ENCODE peak calls at places on chromosomes 1 and 21, in six cellular contexts. D is H1, Z is neuronal stem cell, L is H9, S is mesenchymal stem cell, G is trophoblast cell. J is an unnamed sample.

GRCh38 chr1:17957588-17958267 is 149.9 kb upstream of the IGSF21 start:
- DNase-seq in D (no peak), Z (no peak), L (no peak), S (no peak), G (no peak), J (no peak)

GRCh38 chr1:29651684-29652665 is 415.7 kb downstream of the PTPRU start:
- DNase-seq in D (no peak), Z (no peak), L (peak), S (no peak), G (no peak), J (no peak)

GRCh38 chr1:111735321-111735720 is 3.9 kb downstream of the INKA2 start:
- DNase-seq in D (no peak), Z (no peak), L (no peak), S (no peak), G (no peak), J (peak)

GRCh38 chr1:87421809-87422208 is 93.1 kb downstream of the LMO4 start:
- DNase-seq in D (no peak), Z (no peak), L (no peak), S (no peak), G (no peak), J (no peak)

GRCh38 chr1:32719681-32720275 is 17.2 kb upstream of the SYNC start:
- DNase-seq in D (no peak), Z (no peak), L (no peak), S (no peak), G (peak), J (no peak)

GRCh38 chr1:237029850-237030535 is 12.0 kb upstream of the RYR2 start:
- DNase-seq in D (no peak), Z (no peak), L (no peak), S (no peak), G (no peak), J (no peak)

GRCh38 chr1:244171241-244171985 is 120.3 kb downstream of the ZBTB18 start:
- DNase-seq in D (no peak), Z (no peak), L (no peak), S (no peak), G (no peak), J (no peak)

GRCh38 chr21:45383615-45384201 is 21.3 kb upstream of the COL18A1 start:
- DNase-seq in D (peak), Z (no peak), L (peak), S (no peak), G (no peak), J (no peak)

GRCh38 chr1:201756411-201756810 is 72.5 kb upstream of the IPO9 start:
- DNase-seq in D (no peak), Z (no peak), L (no peak), S (peak), G (peak), J (peak)

GRCh38 chr1:27615346-27616004 is 11.5 kb upstream of the AHDC1 start:
- DNase-seq in D (no peak), Z (no peak), L (peak), S (no peak), G (no peak), J (no peak)

GRCh38 chr1:56508523-56508983 is 70.8 kb downstream of the PLPP3 start:
- DNase-seq in D (no peak), Z (no peak), L (no peak), S (no peak), G (peak), J (peak)
- H3K14ac ChIP-seq in D (no peak), Z (no peak), L (no peak), S (no peak), G (no peak), J (no peak)

DNA sequence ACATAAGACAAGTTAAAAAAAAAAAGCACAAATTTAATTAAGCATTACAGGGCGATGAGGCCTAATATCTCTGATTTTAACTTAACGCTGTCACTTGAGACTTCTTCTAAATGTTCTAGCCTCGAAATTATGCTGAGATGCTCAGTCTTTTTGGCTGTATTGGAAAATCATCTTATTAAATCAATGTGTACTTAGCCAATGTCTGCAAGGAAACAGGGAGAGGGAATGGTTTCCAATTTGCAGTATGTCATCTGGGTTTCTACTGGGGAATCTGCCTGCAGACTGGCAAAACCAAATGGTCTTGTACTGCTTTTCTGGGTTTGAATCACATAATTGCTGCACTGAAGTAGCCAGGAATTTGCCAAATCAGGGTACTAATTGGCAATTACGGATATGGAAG is 44.1 kb downstream of the KANK4 start:
- DNase-seq in D (no peak), Z (no peak), L (no peak), S (no peak), G (no peak), J (no peak)
- H3K14ac ChIP-seq in D (no peak), Z (no peak), L (no peak), S (no peak), G (no peak), J (no peak)

GRCh38 chr1:247054992-247055415 is 23.6 kb downstream of the ZNF670 start:
- DNase-seq in D (no peak), Z (no peak), L (no peak), S (peak), G (peak), J (peak)
- H3K14ac ChIP-seq in D (no peak), Z (no peak), L (no peak), S (no peak), G (no peak), J (no peak)

GRCh38 chr1:168991667-168992475 is 114.6 kb upstream of the ATP1B1 start:
- DNase-seq in D (no peak), Z (no peak), L (no peak), S (no peak), G (peak), J (no peak)
- H3K14ac ChIP-seq in D (no peak), Z (no peak), L (no peak), S (no peak), G (no peak), J (no peak)

DNA sequence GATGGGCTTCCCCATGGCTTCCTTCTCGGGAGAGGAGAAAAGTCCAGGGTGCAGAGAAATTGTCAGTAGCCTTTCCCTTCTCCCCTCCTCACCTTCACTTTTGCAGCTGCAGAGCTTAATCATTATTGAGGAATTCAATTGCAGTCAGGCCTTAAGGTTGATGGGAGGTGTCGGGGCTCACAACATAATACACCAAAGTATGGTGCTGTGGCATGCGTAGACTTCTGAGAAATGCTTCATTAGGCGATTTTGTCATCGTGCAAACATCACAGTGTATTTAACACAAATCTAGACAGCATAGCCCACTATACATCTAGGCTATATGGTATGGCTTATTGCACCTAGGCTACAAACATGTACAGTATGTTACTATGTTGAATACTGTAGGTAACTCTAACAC is 100.2 kb upstream of the PPM1J start:
- DNase-seq in D (no peak), Z (no peak), L (no peak), S (no peak), G (peak), J (no peak)
- H3K14ac ChIP-seq in D (no peak), Z (no peak), L (no peak), S (no peak), G (no peak), J (no peak)

GRCh38 chr1:168628807-168629206 is 52.4 kb downstream of the XCL1 start:
- DNase-seq in D (no peak), Z (no peak), L (no peak), S (peak), G (peak), J (peak)
- H3K14ac ChIP-seq in D (no peak), Z (no peak), L (no peak), S (no peak), G (no peak), J (no peak)